ENCODE peak calls at places on chromosomes 1 and 21, in ten cellular contexts. N is epithelial cell of esophagus; J is T-helper 22 cell; U is GM13976; L is HL-60; G is astrocyte; S is pons; T is activated T-cell treated with anti-CD3 and anti-CD28 coated beads, Interleukin-2, amount 50 U/mL, for 1 hour; O is left ventricle myocardium superior; B is stimulated activated CD4-positive, alpha-beta T cell treated with anti-CD3 and anti-CD28 coated beads, Interleukin-4, amount 100 ng/mL, for 1 hour. Q is an unnamed sample.

GRCh38 chr1:62294211-62294610 is 25.0 kb downstream of the KANK4 start:
- DNase-seq in B (no peak), O (no peak), L (no peak), J (no peak), S (no peak), N (peak), T (no peak), U (no peak), G (no peak), Q (no peak)

GRCh38 chr1:67616394-67616985 is 68.5 kb upstream of the GADD45A start:
- DNase-seq in O (no peak), U (no peak), T (no peak), G (peak), L (no peak), J (no peak), N (peak), B (no peak), S (no peak), Q (no peak)

GRCh38 chr1:156414440-156415064 is 45.5 kb downstream of the RHBG start:
- DNase-seq in S (no peak), B (no peak), L (no peak), G (no peak), T (no peak), N (peak), J (no peak), U (no peak), O (no peak), Q (no peak)

GRCh38 chr1:244599937-244600350 is 53.0 kb upstream of the DESI2 start:
- DNase-seq in B (peak), J (peak), S (no peak), G (peak), T (no peak), O (no peak), U (peak), L (no peak), N (peak), Q (no peak)

GRCh38 chr1:158969855-158970254 is 38.5 kb downstream of the PYHIN1 start:
- DNase-seq in B (no peak), G (no peak), U (no peak), S (no peak), N (peak), L (no peak), T (no peak), O (no peak), J (no peak), Q (no peak)

GRCh38 chr1:238832106-238832505 is 554.3 kb upstream of the CHRM3 start:
- DNase-seq in T (no peak), O (no peak), G (no peak), J (no peak), B (no peak), N (no peak), L (no peak), S (no peak), U (no peak), Q (no peak)

GRCh38 chr1:150567717-150568561 is 11.5 kb downstream of the MCL1 start:
- DNase-seq in L (no peak), S (peak), G (peak), N (peak), O (peak), T (peak), J (no peak), B (peak), U (peak), Q (peak)

GRCh38 chr1:9449106-9449627 is 90.1 kb upstream of the SLC25A33 start:
- DNase-seq in O (peak), S (no peak), G (peak), J (no peak), B (no peak), L (no peak), T (no peak), U (no peak), N (no peak), Q (no peak)

GRCh38 chr1:170461362-170461761 is 70.6 kb upstream of the GORAB start:
- DNase-seq in J (no peak), U (no peak), B (no peak), L (no peak), O (no peak), S (no peak), G (peak), T (no peak), N (peak), Q (no peak)

GRCh38 chr1:166925791-166926483 is 49.4 kb downstream of the ILDR2 start:
- DNase-seq in N (no peak), L (no peak), T (no peak), B (no peak), U (no peak), J (no peak), O (no peak), S (no peak), G (peak), Q (peak)

GRCh38 chr1:18997508-18997907 is 41.0 kb upstream of the IFFO2 start:
- DNase-seq in O (no peak), S (peak), G (no peak), U (no peak), N (no peak), L (no peak), B (no peak), J (no peak), T (no peak), Q (no peak)

GRCh38 chr21:35294231-35294898 is 245.3 kb upstream of the RUNX1 start:
- DNase-seq in G (no peak), S (no peak), O (no peak), L (no peak), B (no peak), U (no peak), J (no peak), T (no peak), N (peak), Q (no peak)

GRCh38 chr1:165114022-165114888 is 242.3 kb downstream of the LMX1A start:
- DNase-seq in O (no peak), U (peak), L (no peak), S (peak), J (no peak), B (no peak), T (no peak), N (peak), G (no peak), Q (peak)

GRCh38 chr1:27868932-27869718 is 3.2 kb upstream of the THEMIS2 start:
- DNase-seq in U (peak), B (peak), L (peak), S (peak), G (no peak), N (no peak), T (peak), J (peak), O (no peak), Q (no peak)

GRCh38 chr1:148160048-148160395 is 7.9 kb upstream of the NBPF11 start:
- DNase-seq in N (no peak), J (no peak), S (no peak), L (no peak), B (no peak), U (peak), O (peak), G (no peak), T (no peak), Q (no peak)

GRCh38 chr1:115313173-115313572 is 24.9 kb downstream of the NGF start:
- DNase-seq in O (no peak), S (no peak), N (no peak), B (no peak), J (no peak), T (no peak), G (no peak), L (no peak), U (no peak), Q (no peak)

GRCh38 chr1:30783244-30783915 is 25.8 kb upstream of the LAPTM5 start:
- DNase-seq in T (no peak), B (no peak), U (no peak), J (no peak), O (peak), S (no peak), L (peak), G (no peak), N (no peak), Q (no peak)

GRCh38 chr1:10791117-10791951 is 5.1 kb downstream of the CASZ1 start:
- DNase-seq in N (no peak), G (no peak), B (no peak), L (no peak), J (no peak), S (no peak), O (no peak), U (no peak), T (no peak), Q (no peak)

GRCh38 chr1:234186037-234186688 is 187.1 kb upstream of the COA6 start:
- DNase-seq in N (peak), S (no peak), J (no peak), L (no peak), O (no peak), G (peak), B (no peak), U (no peak), T (no peak), Q (no peak)

GRCh38 chr1:36365310-36365895 is 20.3 kb downstream of the STK40 start:
- DNase-seq in G (peak), O (peak), L (no peak), N (no peak), B (no peak), U (no peak), J (no peak), S (peak), T (no peak), Q (peak)

GRCh38 chr1:180301135-180301737 is 71.2 kb downstream of the LHX4 start:
- DNase-seq in U (no peak), G (peak), J (no peak), S (no peak), B (no peak), L (no peak), N (no peak), T (no peak), O (no peak), Q (no peak)

GRCh38 chr1:224769987-224770693 is 154.0 kb downstream of the CNIH3 start:
- DNase-seq in L (no peak), J (no peak), B (no peak), T (no peak), O (no peak), G (peak), U (no peak), S (no peak), N (peak), Q (no peak)

GRCh38 chr1:241772932-241773500 is 75.0 kb upstream of the EXO1 start:
- DNase-seq in T (no peak), L (no peak), J (no peak), G (no peak), B (no peak), U (no peak), O (no peak), S (no peak), N (no peak), Q (no peak)

GRCh38 chr21:35136586-35137254 is 87.6 kb upstream of the RUNX1 start:
- DNase-seq in U (no peak), T (no peak), O (no peak), S (no peak), B (no peak), J (no peak), N (peak), G (peak), L (no peak), Q (no peak)

GRCh38 chr1:91796390-91796654 is 89.6 kb downstream of the TGFBR3 start:
- DNase-seq in O (no peak), N (no peak), S (no peak), B (no peak), T (no peak), U (no peak), L (no peak), G (no peak), J (no peak), Q (no peak)